ENCODE peak calls at places on chromosomes 7 and 10, in five cellular contexts. P, B, T, S and Q are unnamed samples.

GRCh38 chr10:26479766-26480492 is 41.8 kb downstream of the APBB1IP start:
- DNase-seq in B (no peak), P (no peak), S (no peak), T (no peak), Q (no peak)

GRCh38 chr10:132248455-132249231 is 59.1 kb downstream of the STK32C start:
- DNase-seq in P (peak; percentile 29), B (peak; percentile 15), S (no peak), T (peak; percentile 4), Q (no peak)

GRCh38 chr10:59382831-59383295 is 20.5 kb upstream of the FAM13C start:
- DNase-seq in B (no peak), T (no peak), P (no peak), S (peak; percentile 20), Q (no peak)

GRCh38 chr10:46033602-46034011 is 3.2 kb upstream of the NCOA4 start:
- DNase-seq in T (no peak), P (no peak), B (peak; percentile 79), S (no peak), Q (peak; percentile 73)

GRCh38 chr10:43380610-43381222 is 9.3 kb downstream of the FXYD4 start:
- DNase-seq in B (no peak), T (peak; percentile 59), P (peak; percentile 55), S (no peak), Q (no peak)

GRCh38 chr7:75762350-75762917 is 9.6 kb downstream of the CCL26 start:
- DNase-seq in S (no peak), B (peak; percentile 58), P (peak; percentile 39), T (peak; percentile 40), Q (peak; percentile 73)

GRCh38 chr7:128710391-128710930 is 28.7 kb upstream of the CALU start:
- DNase-seq in P (no peak), T (no peak), S (no peak), B (no peak), Q (no peak)

GRCh38 chr10:30782543-30783461 is 153.2 kb upstream of the LYZL2 start:
- DNase-seq in S (no peak), T (no peak), P (no peak), B (no peak), Q (no peak)

GRCh38 chr7:142498364-142498763 is 240.5 kb upstream of the PRSS58 start:
- DNase-seq in P (no peak), B (no peak), T (no peak), S (no peak), Q (no peak)

GRCh38 chr10:24642921-24643678 is 80.6 kb downstream of the ARHGAP21 start:
- DNase-seq in B (peak; percentile 78), S (no peak), T (peak; percentile 71), P (peak; percentile 62), Q (peak; percentile 39)

GRCh38 chr7:126443951-126444350 is 808.8 kb downstream of the GRM8 start:
- DNase-seq in S (no peak), T (no peak), P (no peak), B (no peak), Q (no peak)

GRCh38 chr10:25501912-25502311 is 327.1 kb downstream of the GPR158 start:
- DNase-seq in B (no peak), T (no peak), P (no peak), S (no peak), Q (no peak)

GRCh38 chr7:148447221-148447845 is 143.2 kb upstream of the C7orf33 start:
- DNase-seq in B (no peak), T (no peak), P (no peak), S (no peak), Q (no peak)

GRCh38 chr10:6558759-6559429 is 21.2 kb downstream of the PRKCQ start:
- DNase-seq in S (no peak), P (no peak), T (no peak), B (no peak), Q (no peak)

GRCh38 chr7:7475601-7476000 is 60.1 kb downstream of the COL28A1 start:
- DNase-seq in P (no peak), B (no peak), S (no peak), T (no peak), Q (no peak)
- TF ChIP-seq POLR2A in P (no peak), B (no peak), S (no peak), T (no peak), Q (no peak)

DNA sequence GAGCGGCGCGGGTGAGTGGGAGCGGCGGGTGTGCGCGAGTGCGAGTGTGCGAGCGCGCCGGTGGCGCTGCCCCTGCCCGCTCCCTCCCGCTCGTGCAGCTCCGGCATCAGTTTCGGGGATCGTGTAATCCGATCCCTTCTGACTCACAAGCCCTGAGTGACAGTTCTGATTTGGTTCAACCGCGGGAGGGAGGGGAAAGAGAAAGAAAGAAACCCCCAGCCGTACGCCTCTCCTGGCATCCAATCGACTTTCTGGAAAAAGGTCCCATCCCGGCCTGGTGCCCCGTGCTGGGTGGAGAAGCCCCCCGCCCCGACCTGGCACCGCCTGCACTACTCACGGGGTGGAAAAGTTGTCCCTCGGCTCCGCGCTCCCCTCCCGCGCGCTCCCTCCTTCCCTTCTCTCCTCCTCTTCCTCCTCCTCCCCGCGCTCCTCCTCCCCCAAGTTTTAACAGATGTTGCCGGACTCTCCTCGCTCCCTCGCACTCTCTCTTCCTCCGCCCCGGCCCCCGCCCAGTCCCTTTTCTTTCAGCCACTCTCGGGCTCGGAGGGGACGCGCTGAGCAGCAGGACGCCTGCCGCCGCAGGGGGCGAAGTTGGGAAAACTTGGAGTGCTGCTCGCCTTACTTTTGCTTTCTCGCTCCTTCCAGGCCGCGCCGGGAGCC is at the start of gene GLI3:
- DNase-seq in B (peak; percentile 90), S (peak; percentile 92), P (no peak), T (no peak), Q (peak; percentile 100)
- TF ChIP-seq POLR2A in B (peak; percentile 75), S (peak; percentile 71), P (no peak), T (no peak), Q (peak; percentile 62)

DNA sequence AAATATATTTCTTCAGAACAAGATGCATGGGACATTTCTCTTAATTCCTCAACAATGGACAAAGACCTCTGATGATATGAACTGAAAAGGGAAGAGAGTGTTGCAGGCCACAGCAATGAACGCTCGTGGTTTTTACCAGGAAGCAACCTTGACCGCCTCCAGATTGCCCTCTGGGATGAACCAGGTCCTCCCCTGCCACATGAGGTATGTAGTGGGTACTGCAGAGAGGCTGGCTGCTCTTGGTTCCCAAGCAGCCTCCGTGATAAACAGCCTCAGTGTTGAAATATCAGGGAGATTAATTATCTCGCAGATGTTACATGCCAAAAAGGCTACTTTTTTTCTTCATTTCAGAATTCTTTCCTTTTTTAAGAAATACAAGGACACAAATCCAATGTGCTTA is 338.8 kb downstream of the ELMO1 start:
- DNase-seq in P (no peak), S (no peak), B (peak; percentile 9), T (no peak), Q (no peak)
- TF ChIP-seq POLR2A in P (no peak), S (no peak), B (no peak), T (no peak), Q (no peak)

GRCh38 chr7:2109251-2109935 is 123.4 kb downstream of the MAD1L1 start:
- DNase-seq in B (no peak), S (no peak), P (no peak), T (no peak), Q (no peak)

GRCh38 chr7:2111568-2111967 is 121.2 kb downstream of the MAD1L1 start:
- DNase-seq in P (no peak), T (no peak), S (no peak), B (no peak), Q (no peak)

GRCh38 chr7:2112261-2113203 is 120.2 kb downstream of the MAD1L1 start:
- DNase-seq in B (peak; percentile 60), P (no peak), S (no peak), T (no peak), Q (no peak)

GRCh38 chr7:2109936-2110585 is 122.7 kb downstream of the MAD1L1 start:
- DNase-seq in B (peak; percentile 86), T (peak; percentile 94), S (no peak), P (peak; percentile 84), Q (peak; percentile 100)

GRCh38 chr7:2110586-2111396 is 122.0 kb downstream of the MAD1L1 start:
- DNase-seq in S (no peak), T (no peak), B (peak; percentile 71), P (no peak), Q (no peak)
- TF ChIP-seq POLR2A in S (no peak), T (no peak), B (no peak), P (no peak), Q (no peak)

GRCh38 chr7:135509839-135510602 is at the start of gene CNOT4:
- DNase-seq in T (peak; percentile 92), B (peak; percentile 98), S (peak; percentile 97), P (peak; percentile 97), Q (peak; percentile 59)
- TF ChIP-seq POLR2A in T (peak; percentile 66), B (peak; percentile 92), S (peak; percentile 62), P (peak; percentile 71), Q (peak; percentile 82)

GRCh38 chr7:56045796-56046195 is 5.4 kb downstream of the PSPH start:
- DNase-seq in S (no peak), B (no peak), T (no peak), P (no peak), Q (no peak)
- TF ChIP-seq POLR2A in S (no peak), B (no peak), T (no peak), P (no peak), Q (no peak)

GRCh38 chr7:90403174-90404113 is at the start of gene CLDN12:
- DNase-seq in S (peak; percentile 86), P (peak; percentile 75), T (peak; percentile 82), B (peak; percentile 76), Q (peak; percentile 70)
- TF ChIP-seq POLR2A in S (peak; percentile 14), P (peak; percentile 59), T (peak; percentile 87), B (peak; percentile 76), Q (peak; percentile 69)

GRCh38 chr10:17237915-17238444 is 9.9 kb downstream of the VIM start:
- DNase-seq in P (no peak), S (no peak), B (peak; percentile 69), T (no peak), Q (no peak)

GRCh38 chr10:17237163-17237562 is 9.1 kb downstream of the VIM start:
- DNase-seq in P (no peak), T (no peak), B (no peak), S (no peak), Q (no peak)

GRCh38 chr10:17239276-17239660 is 11.2 kb downstream of the VIM start:
- DNase-seq in T (no peak), S (no peak), P (no peak), B (no peak), Q (no peak)

GRCh38 chr10:17239671-17240460 is 11.8 kb downstream of the VIM start:
- DNase-seq in P (no peak), B (peak; percentile 8), S (no peak), T (no peak), Q (no peak)

DNA sequence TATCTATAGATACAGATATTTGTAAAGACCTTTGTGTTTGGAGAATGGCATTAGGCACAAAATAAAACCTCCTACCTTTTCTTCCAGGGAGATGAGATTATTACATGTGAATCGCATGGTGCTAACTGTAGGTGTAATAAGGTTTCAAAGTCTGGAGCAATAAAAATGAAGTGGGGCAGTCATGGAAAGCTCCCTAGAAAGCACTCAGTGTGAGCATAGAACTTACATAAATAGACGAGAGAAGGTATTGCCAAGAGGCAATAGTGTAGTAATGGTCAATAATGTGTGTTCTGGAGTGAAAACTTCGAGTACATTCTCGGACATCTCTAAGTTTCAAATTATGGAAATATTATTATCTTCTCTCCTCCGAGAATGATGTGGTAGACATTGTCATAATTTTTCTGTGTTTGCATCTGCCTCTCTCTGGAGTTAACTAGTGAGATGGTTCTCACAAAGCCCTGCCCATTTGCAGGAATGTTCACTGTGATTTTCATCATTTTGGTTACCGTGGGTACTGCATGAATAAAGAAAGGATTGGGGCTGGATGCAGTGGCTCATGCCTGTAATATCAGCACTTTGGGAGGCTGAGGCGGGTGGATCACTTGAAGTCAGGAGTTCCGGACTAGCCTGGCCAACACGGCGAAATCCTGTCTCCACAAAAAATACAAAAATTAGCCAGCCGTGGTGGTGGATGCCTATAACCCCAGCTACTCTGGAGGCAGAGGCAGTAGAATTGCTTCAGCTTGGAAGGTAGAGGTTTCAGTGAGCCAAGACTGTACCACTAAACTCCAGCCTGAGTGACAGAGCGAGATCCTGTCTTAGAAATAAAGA is 10.6 kb downstream of the VIM start:
- DNase-seq in B (peak; percentile 81), P (no peak), S (no peak), T (no peak), Q (no peak)
- TF ChIP-seq POLR2A in B (peak; percentile 92), P (no peak), S (no peak), T (no peak), Q (peak; percentile 46)